ENCODE peak calls at places on chromosomes 1 and 21, in four cellular contexts. O is skeletal muscle cell, R is NCI-H2029, L is keratinocyte. W is an unnamed sample.

GRCh38 chr1:61491497-61491896 is 233.4 kb downstream of the TM2D1 start:
- DNase-seq in L (no peak), R (no peak), O (no peak), W (no peak)

GRCh38 chr1:78687914-78688313 is 38.3 kb downstream of the IFI44 start:
- DNase-seq in L (no peak), O (no peak), R (no peak), W (no peak)

GRCh38 chr1:244349581-244350001 is 102.1 kb downstream of the ADSS2 start:
- DNase-seq in R (no peak), O (no peak), L (no peak), W (no peak)

GRCh38 chr1:243316366-243316989 is 60.6 kb downstream of the SDCCAG8 start:
- DNase-seq in R (no peak), O (no peak), L (no peak), W (no peak)

GRCh38 chr21:45993210-45994085 is 11.9 kb downstream of the COL6A1 start:
- DNase-seq in O (no peak), R (no peak), L (no peak), W (no peak)

GRCh38 chr1:237717121-237717520 is 173.6 kb downstream of the ZP4 start:
- DNase-seq in O (no peak), L (no peak), R (no peak), W (no peak)

GRCh38 chr1:17335821-17336718 is 28.1 kb downstream of the PADI4 start:
- DNase-seq in L (no peak), O (peak), R (peak), W (no peak)

GRCh38 chr1:90154711-90155110 is 159.8 kb downstream of the ZNF326 start:
- DNase-seq in R (no peak), L (no peak), O (no peak), W (no peak)

W was measured in epithelial cell of prostate.